ENCODE peak calls at places on chromosomes 5 and 9, in nine cellular contexts. N, D, T, B, Q, C, Z, R and E are unnamed samples.

GRCh38 chr5:41763096-41763495 is 107.1 kb downstream of the OXCT1 start:
- DNase-seq in N (no peak), D (peak), T (no peak), B (peak), Q (no peak), C (no peak), Z (no peak), R (no peak), E (peak)

GRCh38 chr9:38075272-38075671 is 6.2 kb upstream of the SHB start:
- DNase-seq in N (no peak), D (no peak), T (no peak), B (no peak), Q (no peak), C (peak), Z (no peak), R (no peak), E (no peak)

GRCh38 chr9:111158375-111158774 is 120.1 kb upstream of the LPAR1 start:
- DNase-seq in N (no peak), D (peak), T (no peak), B (no peak), Q (no peak), C (no peak), Z (no peak), R (no peak), E (no peak)

GRCh38 chr5:127305486-127305885 is 14.9 kb downstream of the MEGF10 start:
- DNase-seq in N (no peak), D (no peak), T (no peak), B (no peak), Q (no peak), C (no peak), Z (no peak), R (no peak), E (no peak)

GRCh38 chr9:2657427-2657826 is 35.8 kb downstream of the VLDLR start:
- DNase-seq in N (no peak), D (no peak), T (no peak), B (no peak), Q (no peak), C (no peak), Z (peak), R (no peak), E (no peak)

GRCh38 chr5:57858905-57859304 is 376.3 kb upstream of the ACTBL2 start:
- DNase-seq in N (no peak), D (no peak), T (no peak), B (peak), Q (no peak), C (no peak), Z (no peak), R (no peak), E (peak)

GRCh38 chr9:33506626-33507370 is 17.3 kb upstream of the ANKRD18B start:
- DNase-seq in N (no peak), D (peak), T (no peak), B (peak), Q (peak), C (no peak), Z (no peak), R (no peak), E (peak)

GRCh38 chr9:89877051-89878002 is 272.5 kb downstream of the GADD45G start:
- DNase-seq in N (no peak), D (no peak), T (no peak), B (no peak), Q (no peak), C (peak), Z (no peak), R (no peak), E (no peak)

GRCh38 chr5:17123785-17124184 is 93.6 kb upstream of the BASP1 start:
- DNase-seq in N (no peak), D (no peak), T (no peak), B (no peak), Q (no peak), C (no peak), Z (no peak), R (no peak), E (no peak)

GRCh38 chr9:75962186-75963036 is 71.9 kb downstream of the PCSK5 start:
- DNase-seq in N (no peak), D (no peak), T (no peak), B (peak), Q (no peak), C (peak), Z (no peak), R (no peak), E (peak)

GRCh38 chr5:150530992-150531588 is 23.2 kb downstream of the NDST1 start:
- DNase-seq in N (no peak), D (no peak), T (no peak), B (no peak), Q (no peak), C (no peak), Z (no peak), R (no peak), E (no peak)

GRCh38 chr9:97518909-97519307 is 17.4 kb downstream of the TMOD1 start:
- DNase-seq in N (no peak), D (peak), T (peak), B (peak), Q (no peak), C (no peak), Z (no peak), R (no peak), E (no peak)

GRCh38 chr9:12666813-12667212 is 26.4 kb upstream of the TYRP1 start:
- DNase-seq in N (no peak), D (peak), T (no peak), B (no peak), Q (no peak), C (no peak), Z (no peak), R (no peak), E (peak)

GRCh38 chr5:76209297-76209696 is 126.1 kb downstream of the SV2C start:
- DNase-seq in N (no peak), D (no peak), T (no peak), B (no peak), Q (no peak), C (no peak), Z (no peak), R (no peak), E (peak)

GRCh38 chr9:117916291-117916690 is 212.1 kb downstream of the TLR4 start:
- DNase-seq in N (no peak), D (no peak), T (no peak), B (no peak), Q (no peak), C (no peak), Z (no peak), R (no peak), E (no peak)

GRCh38 chr5:41962491-41962890 is 37.4 kb downstream of the FBXO4 start:
- DNase-seq in N (no peak), D (no peak), T (no peak), B (no peak), Q (no peak), C (no peak), Z (no peak), R (no peak), E (no peak)

GRCh38 chr5:164746723-164747122 is 1241.3 kb downstream of the MAT2B start:
- DNase-seq in N (no peak), D (peak), T (no peak), B (no peak), Q (no peak), C (no peak), Z (no peak), R (no peak), E (no peak)

GRCh38 chr5:157285310-157286035 is 19.6 kb downstream of the CYFIP2 start:
- DNase-seq in N (no peak), D (no peak), T (no peak), B (no peak), Q (no peak), C (no peak), Z (no peak), R (no peak), E (no peak)

GRCh38 chr5:111735829-111736228 is 21.2 kb downstream of the NREP start:
- DNase-seq in N (no peak), D (peak), T (no peak), B (peak), Q (peak), C (peak), Z (no peak), R (no peak), E (peak)

GRCh38 chr5:74504463-74504862 is 136.1 kb downstream of the ENC1 start:
- DNase-seq in N (no peak), D (no peak), T (no peak), B (no peak), Q (no peak), C (no peak), Z (no peak), R (no peak), E (no peak)

GRCh38 chr9:134641173-134641985 is at the start of gene COL5A1:
- DNase-seq in N (peak), D (peak), T (peak), B (peak), Q (peak), C (peak), Z (peak), R (peak), E (peak)

GRCh38 chr5:31720811-31721345 is 81.9 kb downstream of the PDZD2 start:
- DNase-seq in N (no peak), D (no peak), T (no peak), B (no peak), Q (no peak), C (peak), Z (no peak), R (no peak), E (no peak)

GRCh38 chr9:70496244-70496643 is 81.8 kb upstream of the KLF9 start:
- DNase-seq in N (no peak), D (no peak), T (no peak), B (no peak), Q (no peak), C (no peak), Z (no peak), R (no peak), E (no peak)